ENCODE peak calls at places on chromosome 22, in five cellular contexts. N is SHP77; G is activated effector memory CD4-positive, alpha-beta T cell treated with Interleukin-2 at 50 U/mL for 16 hours; V is fibroblast of mammary gland; P is naive thymus-derived CD8-positive, alpha-beta T cell. F is an unnamed sample.

GRCh38 chr22:44272330-44272729 is 40.4 kb downstream of the SHISAL1 start:
- DNase-seq in P (no peak), G (no peak), N (no peak), V (no peak), F (no peak)

GRCh38 chr22:50674606-50675552 is 2.3 kb downstream of the SHANK3 start:
- DNase-seq in P (no peak), N (no peak), G (no peak), V (no peak), F (peak)

GRCh38 chr22:20729194-20729593 is 44.7 kb upstream of the SERPIND1 start:
- DNase-seq in P (no peak), G (no peak), N (no peak), V (no peak), F (no peak)

GRCh38 chr22:24553597-24554315 is 1.2 kb downstream of the GUCD1 start:
- DNase-seq in N (no peak), P (no peak), G (no peak), V (no peak), F (no peak)

GRCh38 chr22:48945621-48946458 is 881.8 kb downstream of the BRD1 start:
- DNase-seq in G (no peak), P (peak), N (no peak), V (no peak), F (no peak)

GRCh38 chr22:50476819-50477344 is 2.0 kb upstream of the SBF1 start:
- DNase-seq in N (no peak), V (no peak), P (no peak), G (no peak), F (peak)

GRCh38 chr22:21033895-21034294 is 1.5 kb upstream of the SLC7A4 start:
- DNase-seq in G (no peak), P (no peak), N (no peak), V (no peak), F (no peak)

GRCh38 chr22:32018056-32018455 is 25.0 kb upstream of the SLC5A1 start:
- DNase-seq in V (no peak), G (no peak), P (no peak), N (no peak), F (no peak)

GRCh38 chr22:47030143-47030641 is 267.7 kb downstream of the TBC1D22A start:
- DNase-seq in V (peak), P (no peak), N (no peak), G (no peak), F (no peak)

GRCh38 chr22:24592144-24592845 is 578 bp downstream of the LRRC75B start:
- DNase-seq in G (no peak), V (peak), P (no peak), N (no peak), F (no peak)

GRCh38 chr22:36613958-36614357 is 85.0 kb upstream of the EIF3D start:
- DNase-seq in V (peak), P (no peak), G (no peak), N (no peak), F (no peak)

GRCh38 chr22:21866821-21867527 is 471 bp downstream of the MAPK1 start:
- DNase-seq in V (no peak), G (peak), N (no peak), P (peak), F (peak)

GRCh38 chr22:32804036-32804435 is 2.5 kb downstream of the TIMP3 start:
- DNase-seq in P (no peak), G (no peak), N (no peak), V (peak), F (no peak)

GRCh38 chr22:47032091-47032943 is 269.9 kb downstream of the TBC1D22A start:
- DNase-seq in P (no peak), N (no peak), V (no peak), G (no peak), F (no peak)

GRCh38 chr22:46107089-46107664 is 43.1 kb upstream of the PPARA start:
- DNase-seq in V (peak), G (no peak), N (peak), P (no peak), F (peak)

GRCh38 chr22:37419916-37420655 is 7.2 kb downstream of the ELFN2 start:
- DNase-seq in V (no peak), N (no peak), G (no peak), P (no peak), F (no peak)

GRCh38 chr22:21707677-21708076 is 27.9 kb downstream of the YPEL1 start:
- DNase-seq in N (no peak), V (no peak), P (no peak), G (no peak), F (peak)

GRCh38 chr22:17155941-17156340 is 3.1 kb downstream of the HDHD5 start:
- DNase-seq in P (no peak), N (no peak), G (no peak), V (no peak), F (no peak)

GRCh38 chr22:39148727-39149535 is 3.5 kb downstream of the CBX7 start:
- DNase-seq in N (no peak), V (no peak), P (peak), G (peak), F (no peak)

GRCh38 chr22:27435839-27436581 is 365.5 kb downstream of the MN1 start:
- DNase-seq in P (no peak), V (peak), G (no peak), N (no peak), F (peak)

GRCh38 chr22:46587492-46588278 is 32.5 kb upstream of the GRAMD4 start:
- DNase-seq in N (no peak), P (no peak), G (no peak), V (no peak), F (no peak)

GRCh38 chr22:33919591-33920501 is at the start of gene LARGE1:
- DNase-seq in V (no peak), G (no peak), P (peak), N (no peak), F (no peak)

GRCh38 chr22:43438666-43439347 is 27.0 kb downstream of the MPPED1 start:
- DNase-seq in V (no peak), N (no peak), G (no peak), P (no peak), F (no peak)

GRCh38 chr22:43823911-43824665 is 12.0 kb upstream of the EFCAB6 start:
- DNase-seq in P (peak), V (no peak), N (no peak), G (no peak), F (no peak)

GRCh38 chr22:30224161-30224857 is 22.2 kb downstream of the LIF start:
- DNase-seq in N (no peak), P (no peak), V (no peak), G (no peak), F (no peak)

GRCh38 chr22:31818481-31819392 is 64.9 kb downstream of the DEPDC5 start:
- DNase-seq in N (no peak), V (peak), P (no peak), G (no peak), F (no peak)

GRCh38 chr22:25170426-25170980 is 29.2 kb upstream of the CRYBB3 start:
- DNase-seq in V (no peak), N (no peak), G (no peak), P (no peak), F (no peak)

GRCh38 chr22:32661296-32661695 is 140.2 kb upstream of the TIMP3 start:
- DNase-seq in N (no peak), G (no peak), V (peak), P (no peak), F (no peak)

GRCh38 chr22:31929126-31929928 is 15.0 kb upstream of the YWHAH start:
- DNase-seq in P (no peak), V (no peak), G (no peak), N (no peak), F (no peak)

GRCh38 chr22:36571991-36572390 is 43.0 kb upstream of the EIF3D start:
- DNase-seq in N (no peak), V (no peak), P (no peak), G (no peak), F (no peak)

GRCh38 chr22:24402460-24403192 is 24.8 kb upstream of the ADORA2A start:
- DNase-seq in G (no peak), P (no peak), N (peak), V (peak), F (no peak)

GRCh38 chr22:25690798-25691197 is 51.2 kb upstream of the MYO18B start:
- DNase-seq in V (no peak), P (no peak), N (no peak), G (no peak), F (no peak)

GRCh38 chr22:44358723-44359440 is 46.1 kb upstream of the SHISAL1 start:
- DNase-seq in G (no peak), V (no peak), P (no peak), N (no peak), F (no peak)

GRCh38 chr22:41197808-41198585 is 7.1 kb upstream of the L3MBTL2 start:
- DNase-seq in N (no peak), G (peak), P (peak), V (no peak), F (peak)

GRCh38 chr22:27264184-27264583 is 537.4 kb downstream of the MN1 start:
- DNase-seq in G (no peak), V (no peak), P (no peak), N (no peak), F (no peak)

F was measured in NCI-H2171.